ENCODE peak calls at places on chromosomes 12 and 14, in eight cellular contexts. B, K, D, F, W, G, Z and V are unnamed samples.

GRCh38 chr14:23539209-23539866 is 12.2 kb downstream of the ZFHX2 start:
- DNase-seq in B (no peak), K (no peak), D (no peak), F (no peak), W (no peak), G (no peak), Z (peak), V (no peak)

GRCh38 chr14:52000019-52000582 is 10.8 kb downstream of the RTRAF start:
- DNase-seq in B (no peak), K (no peak), D (no peak), F (no peak), W (no peak), G (no peak), Z (no peak), V (no peak)

GRCh38 chr12:119627019-119627643 is 33.6 kb downstream of the TMEM233 start:
- DNase-seq in B (no peak), K (no peak), D (no peak), F (no peak), W (no peak), G (no peak), Z (no peak), V (no peak)

GRCh38 chr12:65742481-65742971 is 81.8 kb upstream of the HMGA2 start:
- DNase-seq in B (no peak), K (no peak), D (peak), F (no peak), W (no peak), G (no peak), Z (peak), V (no peak)

GRCh38 chr14:31947076-31947475 is 130.0 kb upstream of the ARHGAP5 start:
- DNase-seq in B (no peak), K (no peak), D (no peak), F (no peak), W (no peak), G (no peak), Z (no peak), V (no peak)

GRCh38 chr12:4324366-4324765 is 3.4 kb downstream of the TIGAR start:
- DNase-seq in B (no peak), K (no peak), D (no peak), F (no peak), W (no peak), G (no peak), Z (no peak), V (no peak)

GRCh38 chr12:40534828-40535227 is 157.4 kb upstream of the CNTN1 start:
- DNase-seq in B (no peak), K (no peak), D (no peak), F (no peak), W (no peak), G (no peak), Z (no peak), V (no peak)

GRCh38 chr14:106551265-106551664 is 1024.9 kb downstream of the TMEM121 start:
- DNase-seq in B (no peak), K (no peak), D (no peak), F (no peak), W (no peak), G (no peak), Z (no peak), V (no peak)

GRCh38 chr12:45439039-45439438 is 223.1 kb downstream of the ANO6 start:
- DNase-seq in B (no peak), K (no peak), D (no peak), F (no peak), W (no peak), G (no peak), Z (no peak), V (no peak)

GRCh38 chr14:81127785-81128184 is 93.0 kb downstream of the GTF2A1 start:
- DNase-seq in B (no peak), K (no peak), D (no peak), F (no peak), W (no peak), G (no peak), Z (peak), V (no peak)

GRCh38 chr12:13436182-13436581 is 239.7 kb downstream of the EMP1 start:
- DNase-seq in B (no peak), K (no peak), D (no peak), F (no peak), W (no peak), G (no peak), Z (no peak), V (no peak)

GRCh38 chr12:48001426-48002178 is 2.7 kb downstream of the COL2A1 start:
- DNase-seq in B (no peak), K (no peak), D (no peak), F (no peak), W (peak), G (no peak), Z (no peak), V (no peak)

GRCh38 chr12:64091186-64091585 is 130.9 kb downstream of the KICS2 start:
- DNase-seq in B (no peak), K (no peak), D (no peak), F (no peak), W (no peak), G (no peak), Z (no peak), V (no peak)

GRCh38 chr12:25005376-25005775 is 56.5 kb upstream of the BCAT1 start:
- DNase-seq in B (no peak), K (no peak), D (no peak), F (no peak), W (no peak), G (no peak), Z (no peak), V (no peak)

GRCh38 chr12:68446896-68447806 is 115.0 kb upstream of the MDM1 start:
- DNase-seq in B (no peak), K (no peak), D (no peak), F (no peak), W (no peak), G (no peak), Z (peak), V (no peak)

GRCh38 chr12:50057000-50057841 is at the start of gene ASIC1:
- DNase-seq in B (no peak), K (peak), D (peak), F (peak), W (peak), G (peak), Z (peak), V (no peak)

GRCh38 chr14:52267501-52268190 is at the start of gene PTGDR:
- DNase-seq in B (no peak), K (peak), D (no peak), F (peak), W (peak), G (no peak), Z (peak), V (no peak)

GRCh38 chr14:94971750-94972149 is 185.6 kb downstream of the DICER1 start:
- DNase-seq in B (no peak), K (no peak), D (no peak), F (no peak), W (peak), G (no peak), Z (no peak), V (no peak)

GRCh38 chr12:76236640-76237039 is 111.6 kb downstream of the BBS10 start:
- DNase-seq in B (no peak), K (no peak), D (no peak), F (no peak), W (no peak), G (no peak), Z (peak), V (no peak)

GRCh38 chr14:61280092-61280525 is 1.0 kb downstream of the TMEM30B start:
- DNase-seq in B (no peak), K (peak), D (no peak), F (peak), W (peak), G (no peak), Z (no peak), V (no peak)

GRCh38 chr12:590206-590750 is 73.0 kb downstream of the NINJ2 start:
- DNase-seq in B (no peak), K (no peak), D (no peak), F (no peak), W (no peak), G (no peak), Z (no peak), V (no peak)

GRCh38 chr12:48441122-48441521 is 31.2 kb upstream of the ANP32D start:
- DNase-seq in B (no peak), K (no peak), D (no peak), F (no peak), W (no peak), G (no peak), Z (no peak), V (no peak)

GRCh38 chr12:5689773-5690172 is 255.3 kb downstream of the ANO2 start:
- DNase-seq in B (no peak), K (no peak), D (no peak), F (no peak), W (no peak), G (no peak), Z (no peak), V (no peak)

GRCh38 chr12:48996794-48997718 is 2.1 kb downstream of the DDN start:
- DNase-seq in B (no peak), K (peak), D (peak), F (peak), W (peak), G (peak), Z (peak), V (no peak)

GRCh38 chr12:66859751-66860440 is 181.0 kb upstream of the GRIP1 start:
- DNase-seq in B (no peak), K (no peak), D (no peak), F (no peak), W (no peak), G (no peak), Z (peak), V (no peak)

GRCh38 chr14:77615231-77616132 is 955 bp downstream of the SPTLC2 start:
- DNase-seq in B (no peak), K (no peak), D (no peak), F (no peak), W (peak), G (no peak), Z (peak), V (no peak)

GRCh38 chr14:89621791-89622638 is 205.0 kb upstream of the FOXN3 start:
- DNase-seq in B (no peak), K (no peak), D (no peak), F (no peak), W (no peak), G (no peak), Z (no peak), V (no peak)

GRCh38 chr12:11981174-11981733 is 89.5 kb upstream of the BCL2L14 start:
- DNase-seq in B (no peak), K (no peak), D (peak), F (peak), W (no peak), G (no peak), Z (no peak), V (no peak)